ENCODE peak calls at places on chromosome 6, in five cellular contexts. W is A549, K is stomach, P is GM23248, T is prostate gland. F is an unnamed sample. For H3K9me3, the result is how much of the 10 kb centered on the place peaks cover.

GRCh38 chr6:158232445-158233213 is 64.5 kb downstream of the GTF2H5 start:
- DNase-seq in W (peak), K (peak), P (peak), T (peak), F (peak)

GRCh38 chr6:1645466-1646185 is 35.9 kb downstream of the FOXC1 start:
- DNase-seq in W (no peak), K (no peak), P (peak), T (no peak), F (no peak)

GRCh38 chr6:91744576-91744975 is 1157.7 kb upstream of the MAP3K7 start:
- DNase-seq in W (no peak), K (no peak), P (no peak), T (no peak), F (no peak)

GRCh38 chr6:106520711-106521367 is 108.5 kb downstream of the RTN4IP1 start:
- DNase-seq in W (no peak), K (peak), P (no peak), T (no peak), F (no peak)

GRCh38 chr6:33105386-33105785 is 29.6 kb downstream of the HLA-DPB1 start:
- DNase-seq in W (no peak), K (no peak), P (no peak), T (no peak), F (no peak)

GRCh38 chr6:155079985-155080452 is 84.9 kb downstream of the TIAM2 start:
- DNase-seq in W (no peak), K (no peak), P (no peak), T (no peak), F (no peak)

GRCh38 chr6:148727104-148727503 is 19.7 kb upstream of the UST start:
- DNase-seq in W (no peak), K (no peak), P (no peak), T (no peak), F (no peak)

GRCh38 chr6:126180585-126180984 is 159.3 kb upstream of the CENPW start:
- DNase-seq in W (no peak), K (no peak), P (peak), T (no peak), F (no peak)

GRCh38 chr6:37417393-37417792 is 15.6 kb upstream of the CMTR1 start:
- DNase-seq in W (no peak), K (no peak), P (no peak), T (no peak), F (no peak)

GRCh38 chr6:22320750-22321149 is 23.9 kb upstream of the PRL start:
- DNase-seq in W (peak), K (no peak), P (peak), T (no peak), F (no peak)

GRCh38 chr6:36699290-36699689 is 1.7 kb downstream of the RAB44 start:
- DNase-seq in W (no peak), K (no peak), P (no peak), T (no peak), F (no peak)

GRCh38 chr6:79586548-79586947 is 44.6 kb upstream of the SH3BGRL2 start:
- DNase-seq in W (peak), K (no peak), P (peak), T (no peak), F (no peak)

GRCh38 chr6:33702345-33702977 is 9.0 kb downstream of the UQCC2 start:
- DNase-seq in W (peak), K (peak), P (peak), T (no peak), F (no peak)

GRCh38 chr6:107033136-107033535 is 5.1 kb downstream of the MTRES1 start:
- DNase-seq in W (no peak), K (no peak), P (peak), T (no peak), F (no peak)

GRCh38 chr6:112039431-112039770 is 14.5 kb upstream of the CCN6 start:
- DNase-seq in W (no peak), K (no peak), P (no peak), T (no peak), F (no peak)

GRCh38 chr6:154230390-154230789 is 126.2 kb downstream of the IPCEF1 start:
- DNase-seq in W (no peak), K (no peak), P (no peak), T (no peak), F (no peak)

GRCh38 chr6:33759887-33760629 is 13.4 kb upstream of the IP6K3 start:
- DNase-seq in W (no peak), K (no peak), P (no peak), T (no peak), F (no peak)

DNA sequence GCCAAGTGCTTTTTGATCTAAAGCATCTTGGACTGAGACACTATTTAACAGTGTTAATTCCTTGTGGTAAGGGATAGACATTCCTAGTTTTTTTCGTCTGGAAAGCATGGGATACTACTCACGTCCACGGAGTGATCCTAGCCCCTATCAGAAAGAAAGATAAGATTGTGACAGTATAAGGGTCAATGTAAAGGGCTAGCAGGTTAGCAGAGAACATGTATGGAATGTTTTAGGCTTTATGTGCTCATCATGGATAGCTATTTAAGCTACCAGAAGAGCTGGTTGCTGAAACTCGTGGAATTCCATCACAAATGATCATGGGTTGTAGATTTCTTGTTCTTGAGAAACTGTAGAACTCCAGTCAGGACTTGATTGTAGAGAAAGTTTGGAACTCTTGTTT is 32.1 kb downstream of the CYB5R4 start:
- DNase-seq in W (no peak), K (no peak), P (no peak), T (no peak), F (no peak)
- H3K4me3 ChIP-seq in W (no peak), K (no peak), P (no peak), T (no peak), F (no peak)

DNA sequence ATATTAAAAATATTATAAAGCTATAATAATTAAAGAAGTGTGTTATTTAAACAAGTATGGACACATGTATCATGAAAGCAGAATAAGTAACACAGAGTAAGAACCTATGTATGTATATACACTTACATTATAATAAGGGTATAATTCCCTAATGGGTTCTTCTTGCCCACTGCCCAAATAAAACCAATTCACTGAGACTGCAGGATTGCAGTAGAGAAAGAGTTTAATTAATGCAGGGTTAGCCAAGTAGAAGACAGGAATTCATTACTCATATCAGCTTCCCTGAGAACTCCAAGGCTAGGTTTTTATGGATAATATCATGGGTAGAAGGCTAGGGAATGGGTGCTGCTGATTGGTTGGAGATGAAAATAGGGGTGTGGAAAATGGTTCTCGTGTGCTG is 53.8 kb upstream of the SAMD3 start:
- DNase-seq in W (no peak), K (no peak), P (no peak), T (no peak), F (no peak)
- H3K9me3 ChIP-seq in W (under half), K (under half), P (under half), T (under half), F (under half)

GRCh38 chr6:72861935-72862432 is 240.1 kb downstream of the KCNQ5 start:
- DNase-seq in W (no peak), K (no peak), P (peak), T (peak), F (no peak)
- H3K4me3 ChIP-seq in W (no peak), K (no peak), P (peak), T (no peak), F (no peak)

GRCh38 chr6:167299641-167300308 is 8.7 kb downstream of the UNC93A start:
- DNase-seq in W (no peak), K (no peak), P (no peak), T (no peak), F (no peak)
- H3K9me3 ChIP-seq in W (under half), K (under half), P (under half), T (under half), F (under half)

GRCh38 chr6:168571268-168571667 is 130.3 kb downstream of the SMOC2 start:
- DNase-seq in W (no peak), K (no peak), P (no peak), T (no peak), F (no peak)
- H3K4me3 ChIP-seq in W (no peak), K (no peak), P (no peak), T (no peak), F (no peak)

DNA sequence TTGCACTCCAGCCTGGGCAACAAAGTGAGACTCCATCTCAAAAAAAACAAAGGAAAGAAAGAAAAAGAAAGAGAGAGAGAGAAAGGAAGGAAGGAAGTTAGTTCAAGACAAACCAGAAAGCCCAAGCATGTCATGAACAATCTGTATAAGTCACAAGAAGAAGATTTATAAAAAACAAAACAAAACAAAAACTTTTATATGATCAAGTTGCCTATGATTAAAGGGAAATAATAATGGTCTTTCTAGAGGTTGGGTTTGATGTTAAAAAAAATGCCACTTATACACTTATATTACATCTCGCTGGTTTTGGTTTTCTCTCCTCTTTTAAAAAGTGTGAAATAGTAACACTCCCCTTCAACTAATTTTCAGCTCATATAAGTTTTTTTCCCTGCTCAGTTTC is 146.2 kb upstream of the CARMIL1 start:
- DNase-seq in W (no peak), K (no peak), P (no peak), T (no peak), F (no peak)
- H3K9me3 ChIP-seq in W (under half), K (under half), P (under half), T (under half), F (under half)